ENCODE peak calls at places on chromosomes 13 and 19, in four cellular contexts. W, G, F and K are unnamed samples.

GRCh38 chr13:44278164-44278563 is 95.5 kb upstream of the SERP2 start:
- DNase-seq in W (no peak), G (no peak), F (no peak), K (no peak)

GRCh38 chr13:111161601-111162600 is 46.8 kb downstream of the ARHGEF7 start:
- DNase-seq in W (no peak), G (no peak), F (no peak), K (no peak)

GRCh38 chr19:13094771-13095392 is 7.8 kb downstream of the LYL1 start:
- DNase-seq in W (no peak), G (no peak), F (no peak), K (peak)

GRCh38 chr19:38449518-38449917 is 16.0 kb downstream of the RYR1 start:
- DNase-seq in W (no peak), G (no peak), F (no peak), K (no peak)

GRCh38 chr13:81377926-81378325 is 1037.0 kb upstream of the SPRY2 start:
- DNase-seq in W (no peak), G (no peak), F (no peak), K (no peak)

GRCh38 chr13:46035066-46035465 is 17.5 kb downstream of the ZC3H13 start:
- DNase-seq in W (no peak), G (no peak), F (no peak), K (no peak)

GRCh38 chr13:35926859-35927530 is 204.2 kb downstream of the DCLK1 start:
- DNase-seq in W (no peak), G (no peak), F (no peak), K (no peak)

GRCh38 chr19:28358604-28359003 is 854.3 kb downstream of the UQCRFS1 start:
- DNase-seq in W (no peak), G (no peak), F (no peak), K (no peak)

GRCh38 chr13:67515895-67516294 is 285.8 kb upstream of the PCDH9 start:
- DNase-seq in W (no peak), G (no peak), F (no peak), K (no peak)

GRCh38 chr13:48808689-48809088 is 155.0 kb downstream of the CYSLTR2 start:
- DNase-seq in W (no peak), G (no peak), F (no peak), K (no peak)

GRCh38 chr13:71079638-71080037 is 787.4 kb downstream of the DACH1 start:
- DNase-seq in W (no peak), G (no peak), F (no peak), K (peak)

GRCh38 chr19:33473644-33474305 is 47.8 kb downstream of the PEPD start:
- DNase-seq in W (no peak), G (no peak), F (no peak), K (no peak)

GRCh38 chr13:20610006-20610405 is 43.0 kb downstream of the IFT88 start:
- DNase-seq in W (no peak), G (no peak), F (no peak), K (no peak)

GRCh38 chr13:111343186-111343805 is 22.9 kb downstream of the TEX29 start:
- DNase-seq in W (no peak), G (no peak), F (no peak), K (no peak)

GRCh38 chr13:112168771-112169170 is 101.8 kb downstream of the SOX1 start:
- DNase-seq in W (no peak), G (no peak), F (no peak), K (no peak)

GRCh38 chr19:47232422-47233211 is 1.6 kb upstream of the BBC3 start:
- DNase-seq in W (peak), G (no peak), F (no peak), K (no peak)

GRCh38 chr13:51519839-51520238 is 64.4 kb upstream of the WDFY2 start:
- DNase-seq in W (no peak), G (no peak), F (no peak), K (no peak)

GRCh38 chr13:61777902-61778301 is 362.3 kb upstream of the PCDH20 start:
- DNase-seq in W (no peak), G (no peak), F (no peak), K (no peak)